ENCODE peak calls at places on chromosome 1, in seven cellular contexts. One of them, this sample, is unnamed.
A peak's percentile ranks its signal among the peaks of the same experiment; 100 is the strongest.

GRCh38 chr1:108686609-108687313 is 5.3 kb upstream of the PRPF38B start:
- DNase-seq in IMR-90: peak; percentile 52
- DNase-seq in heart left ventricle: no peak
- DNase-seq in uterus: no peak
- DNase-seq in coronary artery: no peak
- DNase-seq in fibroblast of pulmonary artery: peak; percentile 29
- DNase-seq in HL-60: no peak
- DNase-seq in this sample: no peak

GRCh38 chr1:244048566-244049141 is 2.4 kb upstream of the ZBTB18 start:
- DNase-seq in IMR-90: no peak
- DNase-seq in heart left ventricle: no peak
- DNase-seq in uterus: no peak
- DNase-seq in coronary artery: no peak
- DNase-seq in fibroblast of pulmonary artery: no peak
- DNase-seq in HL-60: no peak
- DNase-seq in this sample: no peak

GRCh38 chr1:74513396-74513795 is 985 bp upstream of the LRRC53 start:
- DNase-seq in IMR-90: no peak
- DNase-seq in heart left ventricle: no peak
- DNase-seq in uterus: no peak
- DNase-seq in coronary artery: no peak
- DNase-seq in fibroblast of pulmonary artery: no peak
- DNase-seq in HL-60: no peak
- DNase-seq in this sample: no peak

GRCh38 chr1:40802078-40803075 is 18.8 kb downstream of the KCNQ4 start:
- DNase-seq in IMR-90: peak; percentile 59
- DNase-seq in heart left ventricle: peak; percentile 89
- DNase-seq in uterus: peak; percentile 89
- DNase-seq in coronary artery: peak; percentile 89
- DNase-seq in fibroblast of pulmonary artery: peak; percentile 64
- DNase-seq in HL-60: peak; percentile 64
- DNase-seq in this sample: peak; percentile 88

GRCh38 chr1:99544328-99544727 is 101.6 kb upstream of the PALMD start:
- DNase-seq in IMR-90: peak; percentile 79
- DNase-seq in heart left ventricle: no peak
- DNase-seq in uterus: peak; percentile 18
- DNase-seq in coronary artery: no peak
- DNase-seq in fibroblast of pulmonary artery: peak; percentile 56
- DNase-seq in HL-60: no peak
- DNase-seq in this sample: no peak

GRCh38 chr1:35143737-35144508 is 49.0 kb downstream of the SFPQ start:
- DNase-seq in IMR-90: no peak
- DNase-seq in heart left ventricle: no peak
- DNase-seq in uterus: no peak
- DNase-seq in coronary artery: no peak
- DNase-seq in fibroblast of pulmonary artery: no peak
- DNase-seq in HL-60: no peak
- DNase-seq in this sample: no peak

GRCh38 chr1:232557096-232557495 is 72.8 kb downstream of the SIPA1L2 start:
- DNase-seq in IMR-90: no peak
- DNase-seq in heart left ventricle: no peak
- DNase-seq in uterus: no peak
- DNase-seq in coronary artery: no peak
- DNase-seq in fibroblast of pulmonary artery: no peak
- DNase-seq in HL-60: no peak
- DNase-seq in this sample: no peak

GRCh38 chr1:33296824-33297223 is 24.1 kb downstream of the A3GALT2 start:
- DNase-seq in IMR-90: no peak
- DNase-seq in heart left ventricle: no peak
- DNase-seq in uterus: no peak
- DNase-seq in coronary artery: no peak
- DNase-seq in fibroblast of pulmonary artery: no peak
- DNase-seq in HL-60: no peak
- DNase-seq in this sample: no peak

GRCh38 chr1:160674415-160674814 is 27.6 kb upstream of the SLAMF1 start:
- DNase-seq in IMR-90: no peak
- DNase-seq in heart left ventricle: no peak
- DNase-seq in uterus: no peak
- DNase-seq in coronary artery: no peak
- DNase-seq in fibroblast of pulmonary artery: no peak
- DNase-seq in HL-60: no peak
- DNase-seq in this sample: no peak

GRCh38 chr1:61255324-61255703 is 173.0 kb downstream of the NFIA start:
- DNase-seq in IMR-90: no peak
- DNase-seq in heart left ventricle: no peak
- DNase-seq in uterus: no peak
- DNase-seq in coronary artery: no peak
- DNase-seq in fibroblast of pulmonary artery: peak; percentile 40
- DNase-seq in HL-60: no peak
- DNase-seq in this sample: no peak
- H3K4me3 ChIP-seq in IMR-90: no peak overlapping the region
- H3K4me3 ChIP-seq in heart left ventricle: peak overlapping the region; percentile 35
- H3K4me3 ChIP-seq in uterus: no peak overlapping the region
- H3K4me3 ChIP-seq in coronary artery: peak overlapping the region; percentile 55
- H3K4me3 ChIP-seq in fibroblast of pulmonary artery: peak overlapping the region; percentile 47
- H3K4me3 ChIP-seq in HL-60: no peak overlapping the region
- H3K4me3 ChIP-seq in this sample: peak overlapping the region; percentile 37

DNA sequence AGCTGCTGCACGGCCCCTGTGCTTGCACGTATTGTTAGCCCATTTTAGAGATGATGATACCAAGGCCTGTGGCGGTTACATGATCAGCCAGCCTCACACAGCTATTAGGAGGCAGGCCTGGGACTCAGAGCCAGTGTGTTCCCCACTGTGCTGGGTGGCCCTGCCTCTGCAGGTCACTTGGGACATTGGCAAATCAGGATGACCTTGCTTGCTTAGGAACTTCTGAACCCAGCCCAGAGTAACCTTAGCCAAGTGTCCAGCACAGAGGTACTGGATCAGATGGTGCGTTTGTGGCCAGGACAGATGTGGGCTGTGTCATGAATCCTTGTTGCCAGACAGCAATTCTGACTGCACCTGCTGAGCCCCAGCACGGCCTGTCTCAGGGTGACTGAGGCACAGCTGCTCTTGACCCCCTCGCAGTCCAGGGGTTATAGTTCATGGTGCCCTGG is 28.1 kb downstream of the LDLRAP1 start:
- DNase-seq in IMR-90: no peak
- DNase-seq in heart left ventricle: no peak
- DNase-seq in uterus: no peak
- DNase-seq in coronary artery: no peak
- DNase-seq in fibroblast of pulmonary artery: no peak
- DNase-seq in HL-60: no peak
- DNase-seq in this sample: no peak
- H3K4me3 ChIP-seq in IMR-90: no peak overlapping the region
- H3K4me3 ChIP-seq in heart left ventricle: no peak overlapping the region
- H3K4me3 ChIP-seq in uterus: no peak overlapping the region
- H3K4me3 ChIP-seq in coronary artery: no peak overlapping the region
- H3K4me3 ChIP-seq in fibroblast of pulmonary artery: no peak overlapping the region
- H3K4me3 ChIP-seq in HL-60: no peak overlapping the region
- H3K4me3 ChIP-seq in this sample: no peak overlapping the region

GRCh38 chr1:54486864-54487263 is 61.2 kb upstream of the ACOT11 start:
- DNase-seq in IMR-90: no peak
- DNase-seq in heart left ventricle: no peak
- DNase-seq in uterus: peak; percentile 27
- DNase-seq in coronary artery: no peak
- DNase-seq in fibroblast of pulmonary artery: no peak
- DNase-seq in HL-60: no peak
- DNase-seq in this sample: no peak
- H3K4me3 ChIP-seq in IMR-90: no peak overlapping the region
- H3K4me3 ChIP-seq in heart left ventricle: no peak overlapping the region
- H3K4me3 ChIP-seq in uterus: no peak overlapping the region
- H3K4me3 ChIP-seq in coronary artery: no peak overlapping the region
- H3K4me3 ChIP-seq in fibroblast of pulmonary artery: no peak overlapping the region
- H3K4me3 ChIP-seq in HL-60: no peak overlapping the region
- H3K4me3 ChIP-seq in this sample: no peak overlapping the region

GRCh38 chr1:39214998-39215873 is 10.7 kb downstream of the MACF1 start:
- DNase-seq in IMR-90: no peak
- DNase-seq in heart left ventricle: peak; percentile 57
- DNase-seq in uterus: no peak
- DNase-seq in coronary artery: no peak
- DNase-seq in fibroblast of pulmonary artery: no peak
- DNase-seq in HL-60: peak; percentile 60
- DNase-seq in this sample: no peak
- H3K4me3 ChIP-seq in IMR-90: no peak overlapping the region
- H3K4me3 ChIP-seq in heart left ventricle: peak overlapping the region; percentile 13
- H3K4me3 ChIP-seq in uterus: no peak overlapping the region
- H3K4me3 ChIP-seq in coronary artery: peak overlapping the region; percentile 39
- H3K4me3 ChIP-seq in fibroblast of pulmonary artery: no peak overlapping the region
- H3K4me3 ChIP-seq in HL-60: peak overlapping the region; percentile 51
- H3K4me3 ChIP-seq in this sample: no peak overlapping the region

GRCh38 chr1:24411963-24412362 is 1.6 kb downstream of the STPG1 start:
- DNase-seq in IMR-90: peak; percentile 25
- DNase-seq in heart left ventricle: no peak
- DNase-seq in uterus: no peak
- DNase-seq in coronary artery: no peak
- DNase-seq in fibroblast of pulmonary artery: no peak
- DNase-seq in HL-60: no peak
- DNase-seq in this sample: no peak

GRCh38 chr1:24413350-24414163 is at the start of gene STPG1:
- DNase-seq in IMR-90: peak; percentile 77
- DNase-seq in heart left ventricle: peak; percentile 80
- DNase-seq in uterus: peak; percentile 79
- DNase-seq in coronary artery: peak; percentile 85
- DNase-seq in fibroblast of pulmonary artery: peak; percentile 90
- DNase-seq in HL-60: peak; percentile 95
- DNase-seq in this sample: peak; percentile 71

GRCh38 chr1:24410750-24411149 is 2.8 kb downstream of the STPG1 start:
- DNase-seq in IMR-90: no peak
- DNase-seq in heart left ventricle: no peak
- DNase-seq in uterus: no peak
- DNase-seq in coronary artery: no peak
- DNase-seq in fibroblast of pulmonary artery: no peak
- DNase-seq in HL-60: no peak
- DNase-seq in this sample: no peak

GRCh38 chr1:24414884-24415333 is 693 bp upstream of the NIPAL3 start:
- DNase-seq in IMR-90: no peak
- DNase-seq in heart left ventricle: no peak
- DNase-seq in uterus: no peak
- DNase-seq in coronary artery: no peak
- DNase-seq in fibroblast of pulmonary artery: no peak
- DNase-seq in HL-60: no peak
- DNase-seq in this sample: no peak

DNA sequence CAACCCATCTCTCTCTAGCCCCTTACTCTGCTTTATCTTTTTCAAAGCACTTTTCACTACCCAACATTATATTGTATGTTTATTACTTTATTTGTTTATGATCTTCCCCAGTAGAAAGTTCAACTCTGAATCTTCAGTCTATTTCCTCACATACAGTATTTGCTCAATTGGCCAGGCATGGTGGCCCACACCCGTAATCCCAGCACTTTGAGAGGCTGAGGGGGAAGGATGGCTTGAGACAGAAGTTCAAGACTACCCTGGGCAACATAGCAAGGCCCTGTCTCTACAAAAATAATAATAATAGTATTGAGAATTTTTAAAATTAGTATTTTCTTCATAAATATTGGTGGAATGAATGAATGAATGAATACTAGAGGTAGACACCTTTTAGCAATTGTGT is 1.2 kb downstream of the STPG1 start:
- DNase-seq in IMR-90: no peak
- DNase-seq in heart left ventricle: no peak
- DNase-seq in uterus: no peak
- DNase-seq in coronary artery: no peak
- DNase-seq in fibroblast of pulmonary artery: no peak
- DNase-seq in HL-60: no peak
- DNase-seq in this sample: no peak
- H3K4me3 ChIP-seq in IMR-90: no peak overlapping the region
- H3K4me3 ChIP-seq in heart left ventricle: no peak overlapping the region
- H3K4me3 ChIP-seq in uterus: no peak overlapping the region
- H3K4me3 ChIP-seq in coronary artery: no peak overlapping the region
- H3K4me3 ChIP-seq in fibroblast of pulmonary artery: no peak overlapping the region
- H3K4me3 ChIP-seq in HL-60: no peak overlapping the region
- H3K4me3 ChIP-seq in this sample: no peak overlapping the region

DNA sequence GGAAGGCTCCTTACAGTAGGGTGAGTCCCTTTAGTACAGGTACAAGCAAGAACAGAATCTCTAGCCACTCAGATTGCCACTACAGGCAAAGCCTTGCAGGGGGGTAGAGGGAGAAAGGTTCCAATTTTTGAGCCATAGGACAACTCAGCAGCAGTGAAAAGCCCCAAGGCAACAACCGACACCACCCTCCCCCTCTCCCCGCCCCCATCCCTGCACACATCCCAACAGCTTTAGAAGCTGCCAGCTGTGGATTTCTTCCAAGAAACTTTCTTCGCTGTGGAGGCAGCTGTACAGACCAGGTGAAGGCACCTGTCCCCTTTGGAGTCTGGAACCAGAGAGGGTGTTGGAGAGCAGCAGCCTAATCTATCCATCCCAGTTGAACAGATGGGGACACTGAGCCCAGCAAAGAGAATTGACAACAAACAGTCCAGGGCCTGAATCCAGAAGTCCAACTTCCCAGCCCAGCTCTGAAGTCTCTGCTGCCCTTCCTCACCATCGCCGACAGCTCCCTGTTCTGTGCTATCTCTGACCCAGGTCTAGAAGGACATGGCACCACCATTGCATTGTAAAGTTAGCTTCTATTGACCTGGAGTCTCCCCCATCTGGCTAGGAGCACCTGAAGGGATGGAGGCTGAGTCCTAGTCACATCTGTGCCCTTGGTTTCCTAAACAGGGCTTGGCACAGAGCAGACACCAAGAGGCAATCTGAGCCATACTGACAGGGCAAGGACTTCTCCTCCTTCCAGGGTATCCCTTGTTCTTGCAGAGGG is 2.2 kb downstream of the TENT5B start:
- DNase-seq in IMR-90: no peak
- DNase-seq in heart left ventricle: no peak
- DNase-seq in uterus: no peak
- DNase-seq in coronary artery: no peak
- DNase-seq in fibroblast of pulmonary artery: no peak
- DNase-seq in HL-60: no peak
- DNase-seq in this sample: no peak
- H3K4me3 ChIP-seq in IMR-90: no peak overlapping the region
- H3K4me3 ChIP-seq in heart left ventricle: no peak overlapping the region
- H3K4me3 ChIP-seq in uterus: peak overlapping the region; percentile 52
- H3K4me3 ChIP-seq in coronary artery: peak overlapping the region; percentile 86
- H3K4me3 ChIP-seq in fibroblast of pulmonary artery: no peak overlapping the region
- H3K4me3 ChIP-seq in HL-60: no peak overlapping the region
- H3K4me3 ChIP-seq in this sample: no peak overlapping the region

GRCh38 chr1:157163273-157164127 is 25.3 kb upstream of the ETV3 start:
- DNase-seq in IMR-90: peak; percentile 48
- DNase-seq in heart left ventricle: peak; percentile 60
- DNase-seq in uterus: peak; percentile 54
- DNase-seq in coronary artery: peak; percentile 78
- DNase-seq in fibroblast of pulmonary artery: peak; percentile 64
- DNase-seq in HL-60: no peak
- DNase-seq in this sample: peak; percentile 32
- H3K4me3 ChIP-seq in IMR-90: no peak overlapping the region
- H3K4me3 ChIP-seq in heart left ventricle: no peak overlapping the region
- H3K4me3 ChIP-seq in uterus: no peak overlapping the region
- H3K4me3 ChIP-seq in coronary artery: no peak overlapping the region
- H3K4me3 ChIP-seq in fibroblast of pulmonary artery: no peak overlapping the region
- H3K4me3 ChIP-seq in HL-60: no peak overlapping the region
- H3K4me3 ChIP-seq in this sample: no peak overlapping the region

GRCh38 chr1:81388435-81388834 is 412.3 kb upstream of the ADGRL2 start:
- DNase-seq in IMR-90: no peak
- DNase-seq in heart left ventricle: no peak
- DNase-seq in uterus: no peak
- DNase-seq in coronary artery: no peak
- DNase-seq in fibroblast of pulmonary artery: no peak
- DNase-seq in HL-60: no peak
- DNase-seq in this sample: no peak

GRCh38 chr1:81387446-81387845 is 413.3 kb upstream of the ADGRL2 start:
- DNase-seq in IMR-90: no peak
- DNase-seq in heart left ventricle: no peak
- DNase-seq in uterus: no peak
- DNase-seq in coronary artery: no peak
- DNase-seq in fibroblast of pulmonary artery: no peak
- DNase-seq in HL-60: no peak
- DNase-seq in this sample: no peak

GRCh38 chr1:81391100-81391828 is 409.5 kb upstream of the ADGRL2 start:
- DNase-seq in IMR-90: peak; percentile 31
- DNase-seq in heart left ventricle: no peak
- DNase-seq in uterus: no peak
- DNase-seq in coronary artery: no peak
- DNase-seq in fibroblast of pulmonary artery: no peak
- DNase-seq in HL-60: no peak
- DNase-seq in this sample: no peak
- H3K4me3 ChIP-seq in IMR-90: no peak overlapping the region
- H3K4me3 ChIP-seq in heart left ventricle: no peak overlapping the region
- H3K4me3 ChIP-seq in uterus: no peak overlapping the region
- H3K4me3 ChIP-seq in coronary artery: no peak overlapping the region
- H3K4me3 ChIP-seq in fibroblast of pulmonary artery: no peak overlapping the region
- H3K4me3 ChIP-seq in HL-60: no peak overlapping the region
- H3K4me3 ChIP-seq in this sample: no peak overlapping the region